ENCODE peak calls at places on chromosomes 2 and 18, in five cellular contexts. Y, N, Q, F and H are unnamed samples.

GRCh38 chr2:41909584-41909983 is 138.2 kb upstream of the PKDCC start:
- DNase-seq in Q (no peak), F (no peak), N (no peak), Y (no peak), H (no peak)

GRCh38 chr2:239692348-239692747 is 291.5 kb upstream of the HDAC4 start:
- DNase-seq in Q (no peak), Y (no peak), N (no peak), F (no peak), H (peak)

GRCh38 chr2:66322481-66322880 is 112.4 kb upstream of the MEIS1 start:
- DNase-seq in F (no peak), Y (no peak), N (no peak), Q (no peak), H (no peak)

GRCh38 chr2:44894058-44894457 is 47.4 kb upstream of the SIX3 start:
- DNase-seq in N (no peak), Q (no peak), F (peak), Y (no peak), H (no peak)

GRCh38 chr18:32899819-32900218 is 127.0 kb upstream of the KLHL14 start:
- DNase-seq in N (peak), F (no peak), Q (no peak), Y (no peak), H (no peak)

GRCh38 chr2:177243476-177243875 is 21.1 kb downstream of the NFE2L2 start:
- DNase-seq in F (no peak), N (no peak), Y (no peak), Q (no peak), H (no peak)

GRCh38 chr2:231710751-231711676 is 2.7 kb downstream of the PTMA start:
- DNase-seq in Q (peak), Y (peak), F (no peak), N (peak), H (peak)

GRCh38 chr18:11955299-11956029 is 25.8 kb upstream of the IMPA2 start:
- DNase-seq in F (no peak), Y (no peak), Q (no peak), N (peak), H (peak)

GRCh38 chr18:23189768-23190661 is 54.7 kb downstream of the CABLES1 start:
- DNase-seq in N (no peak), Y (peak), F (no peak), Q (no peak), H (no peak)

GRCh38 chr18:73901589-73901988 is 246.0 kb downstream of the FBXO15 start:
- DNase-seq in Y (no peak), N (no peak), Q (no peak), F (no peak), H (no peak)

GRCh38 chr18:23893653-23894052 is 120.9 kb upstream of the TTC39C start:
- DNase-seq in Y (no peak), F (no peak), Q (no peak), N (no peak), H (no peak)

GRCh38 chr18:48228301-48228715 is 180.9 kb downstream of the ZBTB7C start:
- DNase-seq in N (peak), F (no peak), Q (no peak), Y (no peak), H (peak)

GRCh38 chr2:165895974-165896373 is 57.6 kb downstream of the TTC21B start:
- DNase-seq in Q (no peak), Y (no peak), N (no peak), F (peak), H (no peak)

GRCh38 chr2:231680992-231681852 is 27.1 kb upstream of the PTMA start:
- DNase-seq in Q (peak), F (peak), Y (peak), N (peak), H (peak)

GRCh38 chr2:239106314-239106908 is 258.5 kb downstream of the TWIST2 start:
- DNase-seq in Y (peak), Q (peak), F (peak), N (peak), H (no peak)

GRCh38 chr18:9631814-9632496 is 17.6 kb upstream of the PPP4R1 start:
- DNase-seq in Y (no peak), Q (no peak), F (no peak), N (peak), H (no peak)

GRCh38 chr2:8544786-8545631 is 136.8 kb upstream of the ID2 start:
- DNase-seq in Y (no peak), N (peak), F (peak), Q (no peak), H (peak)

GRCh38 chr2:222938327-222938726 is 77.5 kb downstream of the ACSL3 start:
- DNase-seq in Q (no peak), N (no peak), Y (no peak), F (no peak), H (no peak)

GRCh38 chr18:56952026-56952425 is 194.9 kb upstream of the BOD1L2 start:
- DNase-seq in N (no peak), F (no peak), Q (no peak), Y (peak), H (no peak)

GRCh38 chr2:120520929-120521912 is 175.3 kb downstream of the INHBB start:
- DNase-seq in F (peak), N (peak), Y (peak), Q (peak), H (no peak)

GRCh38 chr2:223943561-223944008 is 1.6 kb downstream of the WDFY1 start:
- DNase-seq in Y (no peak), N (peak), Q (no peak), F (peak), H (no peak)

GRCh38 chr18:64132871-64133270 is 16.0 kb downstream of the LINC00305 start:
- DNase-seq in N (no peak), F (no peak), Y (no peak), Q (no peak), H (no peak)

GRCh38 chr18:50057009-50057408 is 137.9 kb downstream of the MYO5B start:
- DNase-seq in Q (no peak), Y (no peak), N (no peak), F (no peak), H (no peak)

GRCh38 chr18:27447530-27447929 is 262.4 kb upstream of the CHST9 start:
- DNase-seq in N (no peak), Q (no peak), Y (no peak), F (no peak), H (no peak)

GRCh38 chr18:79797518-79798345 is at the start of gene KCNG2:
- DNase-seq in Y (peak), Q (no peak), F (peak), N (peak), H (no peak)

GRCh38 chr2:9565436-9566153 is 10.0 kb upstream of the ADAM17 start:
- DNase-seq in F (no peak), Y (no peak), N (peak), Q (peak), H (peak)

GRCh38 chr2:101400048-101400447 is 12.7 kb upstream of the CREG2 start:
- DNase-seq in Q (no peak), F (no peak), N (no peak), Y (no peak), H (no peak)

GRCh38 chr2:50885948-50886347 is 146.0 kb downstream of the NRXN1 start:
- DNase-seq in F (no peak), Q (no peak), Y (no peak), N (no peak), H (no peak)

GRCh38 chr2:107324166-107324565 is 438.2 kb upstream of the ST6GAL2 start:
- DNase-seq in Y (no peak), F (no peak), Q (no peak), N (no peak), H (no peak)

GRCh38 chr2:214591359-214591758 is 180.5 kb downstream of the VWC2L start:
- DNase-seq in Q (no peak), F (no peak), N (no peak), Y (no peak), H (no peak)

GRCh38 chr2:68715353-68716041 is 19.1 kb upstream of the ARHGAP25 start:
- DNase-seq in F (peak), Q (peak), Y (peak), N (peak), H (no peak)

DNA sequence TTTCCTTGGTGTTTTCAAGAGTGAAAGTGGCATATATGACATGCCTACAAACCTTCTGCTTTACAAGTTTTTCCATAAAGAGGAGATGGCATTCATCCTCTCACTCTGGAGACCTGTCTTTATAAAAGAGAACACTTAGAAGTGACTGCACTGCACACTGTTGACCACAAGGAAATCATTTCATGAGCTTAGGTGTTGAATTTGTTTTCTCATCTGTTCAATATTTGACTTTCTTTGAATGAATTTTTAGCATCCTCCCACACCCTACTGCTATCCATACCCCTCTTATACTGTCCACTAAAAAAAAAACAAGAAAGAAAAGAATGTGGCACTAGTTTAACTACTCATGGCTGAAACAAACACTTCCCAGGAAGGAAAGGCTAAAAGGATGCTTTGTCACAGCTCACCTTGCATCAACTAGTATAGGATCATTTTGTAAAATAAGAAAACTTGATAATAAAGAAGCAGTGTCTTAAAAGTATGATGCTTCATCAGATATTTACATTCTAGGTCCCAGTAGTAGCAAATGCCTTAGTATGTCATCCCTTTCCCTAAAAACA is 83.0 kb downstream of the ACVR1 start:
- DNase-seq in Q (no peak), F (no peak), Y (no peak), N (no peak), H (no peak)
- TF ChIP-seq CTCF in Q (no peak), F (no peak), Y (peak), N (peak), H (no peak)

DNA sequence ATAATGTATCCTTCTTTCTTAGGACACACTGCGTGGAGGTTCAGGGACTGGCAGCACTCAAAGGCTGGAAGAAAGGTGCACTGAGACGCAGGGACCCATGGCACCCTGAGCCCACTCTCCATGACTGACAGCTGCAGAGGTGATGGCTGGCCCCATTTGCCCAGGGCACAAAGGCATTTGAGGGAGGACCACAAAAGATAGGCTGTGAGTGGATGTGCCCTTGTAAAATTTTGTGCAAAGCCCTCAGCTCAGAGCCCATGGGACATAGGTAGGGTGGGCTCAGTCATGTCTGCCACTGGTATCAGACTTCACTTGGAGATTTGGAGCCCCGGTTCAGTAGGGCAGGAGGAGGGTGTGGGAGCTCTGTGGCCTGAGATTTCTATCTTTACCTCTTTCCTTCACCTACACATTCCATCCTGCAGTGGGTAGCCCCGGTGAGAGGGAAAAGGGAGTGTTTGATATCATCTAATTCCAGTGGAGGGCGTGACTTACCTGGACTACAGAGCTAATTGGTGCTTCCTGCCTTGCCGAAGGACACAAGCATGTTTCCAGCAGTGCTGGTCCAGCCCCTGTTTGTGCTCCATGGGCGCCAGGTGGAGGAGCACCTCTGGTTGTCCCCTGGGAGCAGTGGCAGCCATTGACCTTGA is 312.2 kb downstream of the EN1 start:
- DNase-seq in F (no peak), Q (no peak), Y (no peak), N (no peak), H (peak)
- TF ChIP-seq CTCF in F (no peak), Q (no peak), Y (no peak), N (no peak), H (no peak)

GRCh38 chr2:79219383-79219988 is 59.9 kb upstream of the REG3A start:
- DNase-seq in F (peak), N (peak), Y (peak), Q (peak), H (no peak)
- TF ChIP-seq CTCF in F (peak), N (peak), Y (peak), Q (peak), H (no peak)

GRCh38 chr2:172614932-172615331 is 59.0 kb downstream of the PDK1 start:
- DNase-seq in Q (no peak), F (no peak), Y (no peak), N (peak), H (no peak)

GRCh38 chr2:172615862-172616261 is 60.0 kb downstream of the PDK1 start:
- DNase-seq in N (no peak), Y (no peak), F (no peak), Q (no peak), H (no peak)

GRCh38 chr2:172617115-172617514 is 61.2 kb downstream of the PDK1 start:
- DNase-seq in N (no peak), Q (no peak), F (no peak), Y (no peak), H (no peak)

GRCh38 chr2:172613035-172613434 is 57.1 kb downstream of the PDK1 start:
- DNase-seq in F (peak), Q (no peak), Y (peak), N (peak), H (no peak)

GRCh38 chr2:172613610-172614231 is 57.8 kb downstream of the PDK1 start:
- DNase-seq in N (peak), Q (no peak), Y (no peak), F (no peak), H (no peak)
- TF ChIP-seq CTCF in N (no peak), Q (no peak), Y (peak), F (no peak), H (no peak)

DNA sequence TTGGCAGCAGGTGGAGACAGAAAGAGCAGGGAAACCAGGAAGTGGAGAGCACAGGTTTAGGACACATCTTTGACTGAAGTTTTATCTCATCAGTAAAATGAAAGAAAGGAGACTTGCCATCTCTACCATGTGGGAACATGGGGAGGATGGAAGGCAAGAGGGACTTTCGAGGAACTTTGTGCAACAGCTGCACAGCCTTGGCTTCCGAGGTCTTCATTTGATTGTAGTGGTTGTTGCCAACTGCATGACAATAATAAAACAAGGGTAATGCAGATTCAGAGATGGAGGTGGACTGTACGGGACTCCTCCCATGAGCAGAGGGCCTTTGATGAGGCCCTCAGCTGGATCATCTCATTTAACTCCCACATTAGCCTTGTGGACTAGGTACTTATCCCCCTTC is 49.3 kb upstream of the FZD7 start:
- DNase-seq in Q (no peak), N (no peak), F (no peak), Y (no peak), H (no peak)
- TF ChIP-seq CTCF in Q (no peak), N (no peak), F (no peak), Y (no peak), H (no peak)

GRCh38 chr2:229642371-229642770 is 72.0 kb downstream of the DNER start:
- DNase-seq in Y (no peak), Q (no peak), F (no peak), N (no peak), H (no peak)

GRCh38 chr2:229636568-229636967 is 77.8 kb downstream of the DNER start:
- DNase-seq in F (no peak), Y (no peak), Q (no peak), N (no peak), H (no peak)

DNA sequence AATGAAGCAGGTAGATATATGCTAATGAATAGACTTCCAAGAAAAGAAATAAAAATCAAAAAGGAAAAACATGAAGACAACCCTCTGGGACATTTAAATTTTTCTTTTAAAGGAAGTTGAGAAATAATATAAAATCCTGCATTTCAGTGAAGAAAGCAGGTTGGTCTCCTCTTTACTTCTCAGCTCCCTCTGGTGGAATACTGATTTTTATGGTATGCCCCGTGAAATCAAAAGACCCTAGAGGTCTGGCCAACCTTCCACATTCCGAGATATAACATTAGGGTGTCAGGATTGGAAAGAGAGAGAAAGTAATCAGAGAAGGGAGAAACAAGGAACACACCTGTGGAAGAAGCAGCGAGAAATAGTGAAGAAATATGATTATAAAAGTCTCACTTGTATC is 72.7 kb downstream of the DNER start:
- DNase-seq in N (no peak), Q (no peak), F (no peak), Y (no peak), H (no peak)
- TF ChIP-seq CTCF in N (no peak), Q (no peak), F (no peak), Y (peak), H (no peak)